ENCODE peak calls at places on chromosomes 13 and 19, in five cellular contexts. D is breast epithelium; Q is cardiac fibroblast; B is AG10803; R is stimulated activated naive B cell treated with anti-CD40 and anti-IgM and Interleukin-4, amounts not matched to agents 10 μg/mL and 1 μg/mL and 100 μg/mL, for 72 hours. F is an unnamed sample.

GRCh38 chr19:41861098-41861768 is 1.2 kb downstream of the RPS19 start:
- DNase-seq in D (no peak), Q (no peak), B (peak), R (no peak), F (no peak)

GRCh38 chr19:38904463-38905185 is 4.9 kb downstream of the NFKBIB start:
- DNase-seq in D (no peak), Q (peak), B (no peak), R (no peak), F (no peak)

GRCh38 chr19:5683177-5683886 is 2.5 kb downstream of the HSD11B1L start:
- DNase-seq in D (no peak), Q (no peak), B (no peak), R (no peak), F (no peak)

GRCh38 chr13:43268632-43269031 is 245.2 kb downstream of the DNAJC15 start:
- DNase-seq in D (no peak), Q (no peak), B (peak), R (no peak), F (no peak)

GRCh38 chr19:6060600-6061391 is 49.5 kb downstream of the RFX2 start:
- DNase-seq in D (peak), Q (peak), B (peak), R (no peak), F (peak)

GRCh38 chr19:17778621-17779280 is 16.2 kb upstream of the B3GNT3 start:
- DNase-seq in D (no peak), Q (no peak), B (no peak), R (no peak), F (no peak)

GRCh38 chr19:28457620-28458019 is 755.3 kb downstream of the UQCRFS1 start:
- DNase-seq in D (no peak), Q (no peak), B (no peak), R (no peak), F (no peak)

GRCh38 chr13:45718992-45719391 is 16.9 kb downstream of the CBY2 start:
- DNase-seq in D (no peak), Q (no peak), B (peak), R (no peak), F (no peak)

GRCh38 chr13:49400755-49401659 is 42.9 kb downstream of the CAB39L start:
- DNase-seq in D (peak), Q (peak), B (peak), R (peak), F (no peak)

GRCh38 chr19:7509625-7510024 is 6.3 kb upstream of the ZNF358 start:
- DNase-seq in D (no peak), Q (no peak), B (no peak), R (no peak), F (peak)

GRCh38 chr19:4760285-4760650 is 31.3 kb upstream of the FEM1A start:
- DNase-seq in D (no peak), Q (no peak), B (no peak), R (no peak), F (no peak)

GRCh38 chr19:32405431-32406160 is at the start of gene DPY19L3:
- DNase-seq in D (peak), Q (peak), B (peak), R (peak), F (peak)

GRCh38 chr13:20350819-20351218 is 118.7 kb upstream of the GJB6 start:
- DNase-seq in D (no peak), Q (no peak), B (no peak), R (no peak), F (peak)

GRCh38 chr13:59566544-59566943 is 597.2 kb downstream of the DIAPH3 start:
- DNase-seq in D (no peak), Q (no peak), B (no peak), R (no peak), F (no peak)

GRCh38 chr13:52414963-52415362 is 9.0 kb upstream of the THSD1 start:
- DNase-seq in D (peak), Q (peak), B (peak), R (no peak), F (peak)

GRCh38 chr13:106597759-106598395 is 29.9 kb upstream of the ARGLU1 start:
- DNase-seq in D (no peak), Q (no peak), B (no peak), R (no peak), F (no peak)

GRCh38 chr19:29665826-29666633 is 769 bp downstream of the PLEKHF1 start:
- DNase-seq in D (no peak), Q (peak), B (peak), R (peak), F (peak)

GRCh38 chr19:2567996-2568395 is 92.1 kb downstream of the GADD45B start:
- DNase-seq in D (no peak), Q (no peak), B (no peak), R (no peak), F (no peak)

GRCh38 chr19:43471091-43471490 is 5.7 kb upstream of the LYPD3 start:
- DNase-seq in D (no peak), Q (no peak), B (no peak), R (no peak), F (no peak)

GRCh38 chr13:39522329-39522728 is 80.7 kb downstream of the LHFPL6 start:
- DNase-seq in D (no peak), Q (no peak), B (no peak), R (no peak), F (no peak)

GRCh38 chr13:51935326-51936171 is 73.8 kb downstream of the CCDC70 start:
- DNase-seq in D (no peak), Q (peak), B (no peak), R (no peak), F (peak)

GRCh38 chr19:17052439-17052838 is 22.8 kb downstream of the HAUS8 start:
- DNase-seq in D (no peak), Q (peak), B (peak), R (no peak), F (peak)